ENCODE peak calls at places on chromosomes 16 and 17, in nine cellular contexts. P is neural crest cell, X is body of pancreas, L is activated B cell treated with CpG ODN at 0.5 μM for 24 hours, O is left ventricle myocardium inferior, V is RWPE1, J is GM12865, C is HFFc6, B is GM23338. F is an unnamed sample.

GRCh38 chr17:8117980-8118768 is at the start of gene ALOXE3:
- DNase-seq in C (peak), L (no peak), B (peak), O (no peak), V (peak), J (no peak), X (no peak), P (peak), F (no peak)

GRCh38 chr16:14286381-14287230 is 215.5 kb downstream of the MRTFB start:
- DNase-seq in L (no peak), J (peak), C (no peak), V (peak), B (peak), O (no peak), X (no peak), P (no peak), F (no peak)

GRCh38 chr17:44767493-44767892 is 8.7 kb downstream of the ADAM11 start:
- DNase-seq in B (no peak), L (no peak), O (no peak), C (no peak), P (no peak), V (no peak), X (no peak), J (peak), F (no peak)

GRCh38 chr17:42980274-42980765 is at the start of gene RUNDC1:
- DNase-seq in B (peak), C (peak), P (peak), L (peak), X (peak), J (peak), V (peak), O (peak), F (peak)

GRCh38 chr17:48012151-48012520 is 25.5 kb downstream of the COPZ2 start:
- DNase-seq in P (peak), O (peak), V (no peak), X (peak), C (no peak), J (peak), L (peak), B (peak), F (no peak)

GRCh38 chr17:733743-734142 is 1.3 kb downstream of the TLCD3A start:
- DNase-seq in L (no peak), O (no peak), P (no peak), J (no peak), V (no peak), X (no peak), C (no peak), B (no peak), F (no peak)

GRCh38 chr16:641326-642188 is at the start of gene MCRIP2:
- DNase-seq in J (peak), C (peak), B (peak), V (peak), O (peak), L (peak), P (peak), X (peak), F (peak)

GRCh38 chr16:81649561-81649960 is 129.5 kb upstream of the PLCG2 start:
- DNase-seq in P (no peak), O (no peak), L (no peak), J (no peak), C (no peak), B (no peak), X (no peak), V (no peak), F (peak)

GRCh38 chr16:57568173-57568678 is 25.8 kb downstream of the ADGRG5 start:
- DNase-seq in C (no peak), J (no peak), V (no peak), X (no peak), P (no peak), L (no peak), B (no peak), O (no peak), F (no peak)

GRCh38 chr17:53353919-53354351 is 468.8 kb upstream of the KIF2B start:
- DNase-seq in B (peak), C (no peak), O (no peak), J (no peak), P (no peak), X (peak), L (no peak), V (peak), F (no peak)

GRCh38 chr17:82052638-82053059 is 951 bp downstream of the GPS1 start:
- DNase-seq in C (no peak), O (no peak), J (no peak), B (no peak), X (no peak), L (no peak), P (no peak), V (no peak), F (no peak)

GRCh38 chr16:82071421-82071820 is 36.4 kb downstream of the HSD17B2 start:
- DNase-seq in C (no peak), X (no peak), O (no peak), V (no peak), L (no peak), J (no peak), B (no peak), P (no peak), F (no peak)

GRCh38 chr16:56246051-56246817 is 54.9 kb downstream of the GNAO1 start:
- DNase-seq in L (no peak), X (no peak), B (peak), V (peak), P (no peak), O (no peak), C (peak), J (no peak), F (peak)

GRCh38 chr17:33021731-33022408 is 30.2 kb downstream of the SPACA3 start:
- DNase-seq in X (no peak), O (no peak), J (no peak), C (peak), P (no peak), B (peak), V (no peak), L (no peak), F (no peak)
- TF ChIP-seq CTCF in X (no peak), O (no peak), J (no peak), C (peak), P (no peak), B (peak), V (no peak), L (no peak), F (no peak)

DNA sequence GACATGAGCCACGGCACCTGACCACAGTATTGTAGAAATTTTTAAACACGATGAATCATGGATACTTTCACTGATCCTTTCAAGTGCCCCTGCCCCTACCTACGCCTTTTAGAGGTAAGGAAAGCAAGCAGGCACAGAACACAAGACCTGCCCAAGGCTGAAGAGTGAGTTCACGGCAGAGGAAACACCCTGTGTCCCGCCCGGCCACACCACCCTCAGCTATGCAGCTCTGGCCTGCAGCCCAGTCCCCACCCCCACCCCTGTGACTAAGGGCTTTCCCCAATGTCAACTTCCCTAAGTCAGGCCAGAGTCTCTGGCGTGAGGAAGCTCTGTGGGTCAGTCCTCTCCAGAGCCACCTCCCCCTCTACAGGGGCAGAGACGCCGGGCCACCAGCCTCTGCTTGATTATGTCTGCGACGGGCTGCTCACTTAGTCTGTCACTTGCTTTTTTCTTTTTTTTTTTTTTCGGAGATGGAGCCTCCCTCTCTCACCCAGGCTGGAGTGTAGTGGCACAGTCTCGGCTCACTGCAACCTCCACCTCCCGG is 8.4 kb downstream of the SLC16A5 start:
- DNase-seq in X (peak), P (no peak), C (peak), V (peak), J (no peak), B (peak), L (no peak), O (peak), F (no peak)
- TF ChIP-seq CTCF in X (no peak), P (no peak), C (no peak), V (no peak), J (no peak), B (no peak), L (no peak), O (no peak), F (no peak)

GRCh38 chr16:74296120-74296464 is 522 bp upstream of the PSMD7 start:
- DNase-seq in O (no peak), P (no peak), X (no peak), L (no peak), J (no peak), V (no peak), C (no peak), B (peak), F (no peak)
- TF ChIP-seq CTCF in O (no peak), P (no peak), X (no peak), L (no peak), J (no peak), V (no peak), C (no peak), B (no peak), F (no peak)

DNA sequence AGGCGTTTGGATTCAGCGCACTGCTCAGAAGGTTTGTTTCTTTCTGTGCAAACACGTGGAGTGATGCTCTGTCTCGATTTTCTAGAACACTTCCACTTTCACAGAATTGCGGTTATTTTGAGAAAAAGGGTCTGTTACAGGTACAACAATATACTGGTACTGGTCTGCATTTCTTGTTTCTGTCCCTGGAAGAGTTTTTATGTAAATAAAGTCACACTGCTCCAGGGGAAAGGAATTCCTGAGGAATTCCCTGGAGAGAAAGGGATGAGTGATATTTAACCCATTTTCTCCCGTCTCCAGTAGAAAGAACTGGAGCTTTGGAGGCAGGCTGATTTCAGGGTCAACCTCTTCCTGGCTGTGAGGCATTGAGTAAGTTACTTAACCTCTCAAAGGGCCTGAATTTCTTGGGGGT is 16.2 kb upstream of the RMI2 start:
- DNase-seq in O (no peak), P (no peak), L (no peak), B (peak), X (no peak), C (no peak), J (peak), V (no peak), F (no peak)
- TF ChIP-seq CTCF in O (no peak), P (no peak), L (no peak), B (no peak), X (no peak), C (no peak), J (no peak), V (no peak), F (no peak)

F was measured in AG09319.